ENCODE peak calls at places on chromosomes 4 and X, in six cellular contexts. One of them, this sample, is unnamed.

GRCh38 chrX:105758784-105759183 is 63.6 kb upstream of the NRK start:
- DNase-seq in adrenal gland: no peak
- DNase-seq in Peyer's patch: no peak
- DNase-seq in lower lobe of right lung: no peak
- DNase-seq in astrocyte: no peak
- DNase-seq in uterus: no peak
- DNase-seq in this sample: no peak

GRCh38 chr4:185805262-185805802 is 6.7 kb downstream of the SORBS2 start:
- DNase-seq in adrenal gland: no peak
- DNase-seq in Peyer's patch: no peak
- DNase-seq in lower lobe of right lung: no peak
- DNase-seq in astrocyte: no peak
- DNase-seq in uterus: no peak
- DNase-seq in this sample: no peak

GRCh38 chrX:21975242-21975641 is 34.7 kb downstream of the SMS start:
- DNase-seq in adrenal gland: no peak
- DNase-seq in Peyer's patch: no peak
- DNase-seq in lower lobe of right lung: no peak
- DNase-seq in astrocyte: no peak
- DNase-seq in uterus: no peak
- DNase-seq in this sample: no peak

GRCh38 chrX:114127005-114127404 is 456.9 kb upstream of the HTR2C start:
- DNase-seq in adrenal gland: no peak
- DNase-seq in Peyer's patch: no peak
- DNase-seq in lower lobe of right lung: no peak
- DNase-seq in astrocyte: no peak
- DNase-seq in uterus: no peak
- DNase-seq in this sample: no peak

GRCh38 chr4:53273726-53274125 is 92.1 kb downstream of the SCFD2 start:
- DNase-seq in adrenal gland: peak; percentile 33
- DNase-seq in Peyer's patch: no peak
- DNase-seq in lower lobe of right lung: no peak
- DNase-seq in astrocyte: peak; percentile 59
- DNase-seq in uterus: no peak
- DNase-seq in this sample: no peak

GRCh38 chr4:37685211-37685725 is 908 bp downstream of the RELL1 start:
- DNase-seq in adrenal gland: no peak
- DNase-seq in Peyer's patch: no peak
- DNase-seq in lower lobe of right lung: no peak
- DNase-seq in astrocyte: peak; percentile 46
- DNase-seq in uterus: no peak
- DNase-seq in this sample: no peak

GRCh38 chr4:38224850-38225249 is 264.7 kb downstream of the PTTG2 start:
- DNase-seq in adrenal gland: no peak
- DNase-seq in Peyer's patch: no peak
- DNase-seq in lower lobe of right lung: no peak
- DNase-seq in astrocyte: no peak
- DNase-seq in uterus: no peak
- DNase-seq in this sample: no peak

GRCh38 chrX:34874763-34875162 is 67.8 kb upstream of the FAM47B start:
- DNase-seq in adrenal gland: no peak
- DNase-seq in Peyer's patch: no peak
- DNase-seq in lower lobe of right lung: no peak
- DNase-seq in astrocyte: no peak
- DNase-seq in uterus: no peak
- DNase-seq in this sample: no peak

GRCh38 chrX:153775631-153776595 is 4.9 kb upstream of the SRPK3 start:
- DNase-seq in adrenal gland: no peak
- DNase-seq in Peyer's patch: peak; percentile 12
- DNase-seq in lower lobe of right lung: no peak
- DNase-seq in astrocyte: no peak
- DNase-seq in uterus: no peak
- DNase-seq in this sample: no peak

GRCh38 chrX:41003501-41004286 is 81.6 kb upstream of the USP9X start:
- DNase-seq in adrenal gland: no peak
- DNase-seq in Peyer's patch: no peak
- DNase-seq in lower lobe of right lung: no peak
- DNase-seq in astrocyte: no peak
- DNase-seq in uterus: no peak
- DNase-seq in this sample: no peak

GRCh38 chr4:70704333-70705145 is 16.2 kb downstream of the UTP3 start:
- DNase-seq in adrenal gland: peak; percentile 85
- DNase-seq in Peyer's patch: peak; percentile 89
- DNase-seq in lower lobe of right lung: peak; percentile 92
- DNase-seq in astrocyte: peak; percentile 61
- DNase-seq in uterus: peak; percentile 82
- DNase-seq in this sample: peak; percentile 86

GRCh38 chrX:39721570-39722279 is 376.0 kb downstream of the BCOR start:
- DNase-seq in adrenal gland: no peak
- DNase-seq in Peyer's patch: no peak
- DNase-seq in lower lobe of right lung: no peak
- DNase-seq in astrocyte: peak; percentile 88
- DNase-seq in uterus: no peak
- DNase-seq in this sample: no peak

GRCh38 chr4:133865606-133866327 is 335.8 kb downstream of the PABPC4L start:
- DNase-seq in adrenal gland: peak; percentile 43
- DNase-seq in Peyer's patch: no peak
- DNase-seq in lower lobe of right lung: no peak
- DNase-seq in astrocyte: peak; percentile 99
- DNase-seq in uterus: no peak
- DNase-seq in this sample: no peak

GRCh38 chr4:38111024-38111423 is 150.8 kb downstream of the PTTG2 start:
- DNase-seq in adrenal gland: no peak
- DNase-seq in Peyer's patch: no peak
- DNase-seq in lower lobe of right lung: no peak
- DNase-seq in astrocyte: no peak
- DNase-seq in uterus: no peak
- DNase-seq in this sample: no peak

GRCh38 chr4:126451237-126451885 is 1136.6 kb downstream of the FAT4 start:
- DNase-seq in adrenal gland: no peak
- DNase-seq in Peyer's patch: no peak
- DNase-seq in lower lobe of right lung: no peak
- DNase-seq in astrocyte: peak; percentile 8
- DNase-seq in uterus: no peak
- DNase-seq in this sample: no peak

GRCh38 chr4:76809594-76810305 is 88.2 kb downstream of the SOWAHB start:
- DNase-seq in adrenal gland: no peak
- DNase-seq in Peyer's patch: no peak
- DNase-seq in lower lobe of right lung: no peak
- DNase-seq in astrocyte: peak; percentile 58
- DNase-seq in uterus: no peak
- DNase-seq in this sample: no peak

GRCh38 chr4:167282171-167282864 is 48.0 kb upstream of the SPOCK3 start:
- DNase-seq in adrenal gland: no peak
- DNase-seq in Peyer's patch: no peak
- DNase-seq in lower lobe of right lung: no peak
- DNase-seq in astrocyte: peak; percentile 31
- DNase-seq in uterus: no peak
- DNase-seq in this sample: no peak

GRCh38 chr4:1399508-1400190 is 6.6 kb downstream of the NKX1-1 start:
- DNase-seq in adrenal gland: peak; percentile 11
- DNase-seq in Peyer's patch: no peak
- DNase-seq in lower lobe of right lung: peak; percentile 15
- DNase-seq in astrocyte: no peak
- DNase-seq in uterus: peak; percentile 4
- DNase-seq in this sample: no peak
- H3K9me3 ChIP-seq in adrenal gland: no peaks in the 10 kb centered on the region
- H3K9me3 ChIP-seq in Peyer's patch: no peaks in the 10 kb centered on the region
- H3K9me3 ChIP-seq in lower lobe of right lung: no peaks in the 10 kb centered on the region
- H3K9me3 ChIP-seq in astrocyte: peaks cover 9% of the 10 kb centered on the region
- H3K9me3 ChIP-seq in uterus: no peaks in the 10 kb centered on the region
- H3K9me3 ChIP-seq in this sample: no peaks in the 10 kb centered on the region

DNA sequence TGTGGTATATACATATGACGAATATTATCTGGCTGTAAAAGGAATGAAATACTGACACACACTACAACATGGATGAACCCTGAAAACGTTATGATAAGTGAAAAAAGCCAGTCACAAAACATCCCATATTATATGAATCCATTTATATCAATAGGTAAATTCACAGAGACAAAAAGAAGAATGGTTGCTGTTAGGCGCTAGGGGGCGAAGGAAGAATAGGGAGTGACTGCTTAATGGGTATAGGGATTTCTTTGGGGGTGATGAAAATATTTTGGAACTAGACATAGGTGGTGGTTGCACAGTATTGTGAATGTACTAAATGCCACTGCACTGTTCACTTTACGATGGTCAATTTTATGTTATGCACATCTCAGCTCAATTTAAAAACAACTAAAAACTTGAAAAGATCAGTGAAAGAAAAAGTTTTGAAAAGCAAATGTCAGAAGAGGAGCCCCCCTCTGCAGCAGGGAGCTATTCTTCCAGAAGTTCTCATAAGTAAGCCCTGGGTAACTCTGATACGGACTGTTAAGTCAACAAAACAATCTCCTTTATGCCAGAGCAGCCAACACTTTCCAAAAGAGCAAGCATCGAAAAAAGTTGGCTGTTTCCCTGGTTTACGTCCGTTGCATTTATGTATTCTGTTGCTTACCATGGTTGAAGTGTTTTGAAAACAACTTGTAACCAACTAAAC is 96.3 kb upstream of the EGFL6 start:
- DNase-seq in adrenal gland: no peak
- DNase-seq in Peyer's patch: no peak
- DNase-seq in lower lobe of right lung: no peak
- DNase-seq in astrocyte: no peak
- DNase-seq in uterus: no peak
- DNase-seq in this sample: no peak
- H3K4me1 ChIP-seq in adrenal gland: no peaks in the 10 kb centered on the region
- H3K4me1 ChIP-seq in Peyer's patch: no peaks in the 10 kb centered on the region
- H3K4me1 ChIP-seq in lower lobe of right lung: no peaks in the 10 kb centered on the region
- H3K4me1 ChIP-seq in astrocyte: peaks cover 11% of the 10 kb centered on the region
- H3K4me1 ChIP-seq in uterus: no peaks in the 10 kb centered on the region
- H3K4me1 ChIP-seq in this sample: peaks cover 12% of the 10 kb centered on the region

GRCh38 chr4:28357985-28358384 is 1497.3 kb downstream of the STIM2 start:
- DNase-seq in adrenal gland: no peak
- DNase-seq in Peyer's patch: no peak
- DNase-seq in lower lobe of right lung: no peak
- DNase-seq in astrocyte: no peak
- DNase-seq in uterus: no peak
- DNase-seq in this sample: no peak
- TF ChIP-seq CTCF in adrenal gland: no peak
- TF ChIP-seq CTCF in Peyer's patch: no peak
- TF ChIP-seq CTCF in lower lobe of right lung: no peak
- TF ChIP-seq CTCF in astrocyte: no peak
- TF ChIP-seq CTCF in uterus: no peak
- TF ChIP-seq CTCF in this sample: no peak

DNA sequence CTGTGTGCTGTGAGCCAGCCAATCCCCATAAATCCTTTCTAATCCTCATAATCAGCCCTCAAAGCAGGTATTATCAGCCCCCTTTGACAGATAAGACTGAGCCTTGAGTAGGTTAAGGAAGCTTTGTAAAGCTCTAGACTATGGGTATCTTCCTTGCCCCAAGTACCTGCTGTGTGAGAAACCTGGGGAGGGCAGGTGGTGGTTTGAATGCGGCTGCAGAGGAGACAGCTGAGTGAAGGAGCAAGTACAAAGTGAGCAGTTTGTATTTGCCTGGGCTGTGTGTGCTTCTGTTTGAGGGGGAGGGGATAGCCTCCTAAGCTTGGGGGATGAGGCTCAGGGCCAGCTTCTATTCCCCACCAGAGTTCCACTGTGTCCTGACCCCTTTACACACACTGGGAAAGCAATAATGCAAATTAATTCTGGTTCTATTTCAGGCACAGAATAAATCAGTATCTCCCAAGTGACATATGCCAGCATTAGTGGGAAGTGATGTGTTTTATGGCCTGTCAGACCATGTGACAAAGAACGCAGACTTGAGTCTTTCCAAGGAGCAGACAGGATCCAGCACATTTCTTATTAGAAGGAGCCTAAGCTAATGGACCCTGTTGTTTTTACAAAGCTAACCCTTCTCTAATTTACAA is 63.5 kb downstream of the EVC start:
- DNase-seq in adrenal gland: no peak
- DNase-seq in Peyer's patch: no peak
- DNase-seq in lower lobe of right lung: no peak
- DNase-seq in astrocyte: no peak
- DNase-seq in uterus: no peak
- DNase-seq in this sample: no peak
- H3K9me3 ChIP-seq in adrenal gland: no peaks in the 10 kb centered on the region
- H3K9me3 ChIP-seq in Peyer's patch: no peaks in the 10 kb centered on the region
- H3K9me3 ChIP-seq in lower lobe of right lung: peaks cover 14% of the 10 kb centered on the region
- H3K9me3 ChIP-seq in astrocyte: peaks cover 5% of the 10 kb centered on the region
- H3K9me3 ChIP-seq in uterus: no peaks in the 10 kb centered on the region
- H3K9me3 ChIP-seq in this sample: peaks cover 25% of the 10 kb centered on the region

This sample was measured in left ventricle myocardium inferior.